ENCODE peak calls at places on chromosome 12, in four cellular contexts. I is GM12878, R is NT2/D1, K is HepG2. O is an unnamed sample.
A peak's percentile ranks its signal among the peaks of the same experiment; 100 is the strongest.

GRCh38 chr12:19643635-19644034 is 204.3 kb downstream of the AEBP2 start:
- DNase-seq in K (peak; percentile 5), R (peak; percentile 95), I (no peak), O (peak; percentile 23)

GRCh38 chr12:18723752-18724151 is 14.1 kb downstream of the PLCZ1 start:
- DNase-seq in K (no peak), R (no peak), I (no peak), O (no peak)

GRCh38 chr12:11823043-11823442 is 173.6 kb downstream of the ETV6 start:
- DNase-seq in K (no peak), I (no peak), R (no peak), O (no peak)

GRCh38 chr12:99736760-99737159 is 89.2 kb downstream of the GARIN6 start:
- DNase-seq in K (no peak), I (no peak), R (no peak), O (no peak)

GRCh38 chr12:6998708-6999451 is 19.4 kb downstream of the LPCAT3 start:
- DNase-seq in I (no peak), R (no peak), K (peak; percentile 22), O (no peak)

GRCh38 chr12:104090685-104091084 is 26.4 kb downstream of the HCFC2 start:
- DNase-seq in R (no peak), I (no peak), K (no peak), O (no peak)

GRCh38 chr12:52403561-52403960 is 2.6 kb downstream of the KRT82 start:
- DNase-seq in K (no peak), I (no peak), R (no peak), O (no peak)

GRCh38 chr12:10667581-10667980 is 6.3 kb downstream of the STYK1 start:
- DNase-seq in R (no peak), I (no peak), K (no peak), O (no peak)

GRCh38 chr12:51076235-51076930 is 7.0 kb downstream of the CSRNP2 start:
- DNase-seq in K (no peak), R (no peak), I (no peak), O (no peak)

GRCh38 chr12:50992814-50993213 is 33.4 kb downstream of the SLC11A2 start:
- DNase-seq in I (no peak), K (no peak), R (no peak), O (no peak)

GRCh38 chr12:6927379-6927991 is at the start of gene ATN1:
- DNase-seq in R (peak; percentile 95), K (no peak), I (no peak), O (peak; percentile 54)

GRCh38 chr12:128026696-128027574 is 240.0 kb upstream of the TMEM132C start:
- DNase-seq in I (no peak), R (no peak), K (no peak), O (no peak)

GRCh38 chr12:74885775-74886174 is 323.9 kb downstream of the KCNC2 start:
- DNase-seq in K (no peak), I (no peak), R (no peak), O (no peak)

GRCh38 chr12:57236224-57236924 is 6.9 kb downstream of the SHMT2 start:
- DNase-seq in K (no peak), R (no peak), I (no peak), O (no peak)

GRCh38 chr12:128606040-128606439 is 217.7 kb downstream of the SLC15A4 start:
- DNase-seq in R (peak; percentile 59), I (no peak), K (no peak), O (no peak)

GRCh38 chr12:8664228-8664963 is 1.8 kb upstream of the MFAP5 start:
- DNase-seq in I (no peak), R (no peak), K (no peak), O (no peak)

GRCh38 chr12:106126441-106127288 is 12.1 kb downstream of the NUAK1 start:
- DNase-seq in K (peak; percentile 37), R (no peak), I (no peak), O (no peak)

GRCh38 chr12:82687020-82687951 is 580 bp downstream of the TMTC2 start:
- DNase-seq in K (no peak), I (no peak), R (peak; percentile 50), O (peak; percentile 31)

GRCh38 chr12:56634242-56634836 is 4.2 kb upstream of the BAZ2A start:
- DNase-seq in R (no peak), I (no peak), K (peak; percentile 70), O (peak; percentile 31)

GRCh38 chr12:11500222-11500860 is 105.0 kb upstream of the PRB2 start:
- DNase-seq in I (no peak), R (peak; percentile 98), K (peak; percentile 19), O (peak; percentile 77)

GRCh38 chr12:91181053-91181452 is 1.6 kb downstream of the DCN start:
- DNase-seq in I (no peak), K (no peak), R (no peak), O (no peak)

GRCh38 chr12:63764481-63764880 is 15.2 kb upstream of the RXYLT1 start:
- DNase-seq in I (no peak), K (no peak), R (no peak), O (no peak)

GRCh38 chr12:117208811-117209455 is 18.7 kb upstream of the FBXO21 start:
- DNase-seq in R (no peak), K (no peak), I (no peak), O (no peak)

GRCh38 chr12:131896811-131897270 is 2.4 kb downstream of the ULK1 start:
- DNase-seq in I (no peak), R (no peak), K (no peak), O (no peak)

GRCh38 chr12:93616584-93617101 is 44.2 kb downstream of the SOCS2 start:
- DNase-seq in I (no peak), R (peak; percentile 96), K (no peak), O (no peak)

GRCh38 chr12:3097186-3097804 is 20.1 kb downstream of the TSPAN9 start:
- DNase-seq in I (no peak), R (no peak), K (peak; percentile 69), O (no peak)

GRCh38 chr12:85711735-85712390 is 124.3 kb downstream of the RASSF9 start:
- DNase-seq in I (no peak), R (no peak), K (no peak), O (no peak)

GRCh38 chr12:98893601-98894411 is 248.7 kb downstream of the APAF1 start:
- DNase-seq in I (no peak), K (no peak), R (no peak), O (no peak)

GRCh38 chr12:41907550-41907949 is 237.1 kb downstream of the GXYLT1 start:
- DNase-seq in R (no peak), I (no peak), K (no peak), O (no peak)

GRCh38 chr12:11797317-11797913 is 147.9 kb downstream of the ETV6 start:
- DNase-seq in K (peak; percentile 28), I (no peak), R (no peak), O (no peak)

GRCh38 chr12:89379839-89380467 is 27.7 kb upstream of the DUSP6 start:
- DNase-seq in I (no peak), R (no peak), K (no peak), O (no peak)

GRCh38 chr12:41505001-41505400 is 316.9 kb downstream of the PDZRN4 start:
- DNase-seq in K (no peak), I (no peak), R (no peak), O (no peak)

GRCh38 chr12:78959556-78959955 is 95.0 kb downstream of the SYT1 start:
- DNase-seq in R (no peak), K (no peak), I (no peak), O (no peak)

GRCh38 chr12:28099862-28100261 is 90.4 kb upstream of the CCDC91 start:
- DNase-seq in R (no peak), I (no peak), K (no peak), O (no peak)

GRCh38 chr12:28096649-28097048 is 93.6 kb upstream of the CCDC91 start:
- DNase-seq in K (no peak), R (no peak), I (no peak), O (no peak)

GRCh38 chr12:28100717-28101116 is 89.5 kb upstream of the CCDC91 start:
- DNase-seq in K (no peak), R (no peak), I (no peak), O (no peak)

GRCh38 chr12:28092396-28092795 is 97.9 kb upstream of the CCDC91 start:
- DNase-seq in I (no peak), K (no peak), R (no peak), O (no peak)

DNA sequence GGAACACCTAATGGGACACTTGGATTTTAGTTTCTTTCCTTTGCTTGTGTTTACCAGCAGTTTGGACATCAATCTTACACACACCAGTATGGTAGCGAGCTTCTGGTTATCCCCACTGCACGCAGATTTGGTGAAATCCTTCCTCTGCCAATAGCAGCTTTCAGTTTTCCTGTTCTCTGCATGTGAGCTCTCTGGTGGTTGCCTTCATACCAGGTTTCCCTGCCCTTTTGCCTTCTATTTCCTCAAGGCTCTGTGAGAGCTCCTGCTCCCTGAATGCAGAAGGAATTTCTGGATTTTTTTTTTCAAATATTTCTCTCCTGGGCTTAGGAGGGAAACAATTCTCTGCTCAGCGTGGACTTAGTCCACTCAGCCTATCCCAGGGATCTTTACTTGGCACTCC is 93.0 kb upstream of the CCDC91 start:
- DNase-seq in K (no peak), R (no peak), I (no peak), O (no peak)
- TF ChIP-seq SUZ12 in K (no peak), R (no peak), I (no peak), O (no peak)

GRCh38 chr12:96354844-96355534 is 45.2 kb downstream of the CDK17 start:
- DNase-seq in R (no peak), I (no peak), K (no peak), O (no peak)

GRCh38 chr12:96356831-96357230 is 43.4 kb downstream of the CDK17 start:
- DNase-seq in I (no peak), R (no peak), K (no peak), O (no peak)

GRCh38 chr12:96361074-96361473 is 39.2 kb downstream of the CDK17 start:
- DNase-seq in K (no peak), I (no peak), R (no peak), O (no peak)

GRCh38 chr12:96360550-96360949 is 39.7 kb downstream of the CDK17 start:
- DNase-seq in R (no peak), K (no peak), I (no peak), O (no peak)

DNA sequence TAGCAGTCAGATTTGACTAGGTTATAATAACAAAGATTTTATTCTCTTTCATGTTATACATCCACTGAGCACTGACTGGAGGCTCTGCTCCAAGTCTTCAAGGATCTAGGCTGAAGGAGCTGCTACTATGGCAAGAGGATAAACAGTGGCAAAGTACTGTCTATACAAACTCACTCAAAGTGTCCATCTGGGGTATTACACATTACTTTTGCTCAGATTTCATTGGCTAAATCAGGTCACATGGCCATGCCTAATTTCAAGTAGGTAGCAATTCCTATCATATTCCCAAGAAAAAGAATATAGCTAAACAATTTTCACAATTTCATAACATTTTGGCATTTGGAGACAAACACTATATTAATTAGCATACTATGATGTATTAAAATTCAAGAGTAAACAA is 40.9 kb downstream of the CDK17 start:
- DNase-seq in K (no peak), I (no peak), R (no peak), O (peak; percentile 19)
- TF ChIP-seq SUZ12 in K (no peak), I (no peak), R (no peak), O (no peak)

GRCh38 chr12:115257791-115258190 is 573.8 kb upstream of the TBX3 start:
- DNase-seq in R (no peak), K (no peak), I (no peak), O (no peak)
- TF ChIP-seq SUZ12 in R (no peak), K (no peak), I (no peak), O (no peak)

GRCh38 chr12:66268562-66268961 is 33.7 kb upstream of the HELB start:
- DNase-seq in I (peak; percentile 7), R (no peak), K (no peak), O (no peak)

DNA sequence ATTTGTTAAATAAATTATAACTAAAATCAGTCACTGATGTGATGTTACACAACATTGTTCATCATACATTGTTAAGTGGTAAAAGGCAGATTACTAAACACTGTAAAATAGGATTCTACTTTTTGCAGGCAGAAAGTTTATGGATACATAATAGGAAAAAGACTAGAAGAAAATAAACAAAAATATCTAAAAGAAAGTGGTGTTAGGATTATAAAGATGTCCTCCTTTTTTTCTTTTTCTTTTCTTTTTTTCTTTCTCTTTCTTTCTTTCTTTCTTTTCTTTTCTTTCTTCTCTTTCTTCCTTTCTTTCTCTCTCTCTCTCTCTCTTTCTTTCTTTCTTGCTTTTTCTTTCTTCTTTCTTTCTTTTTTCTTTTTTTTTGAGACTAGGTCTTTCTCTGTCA is 39.6 kb upstream of the HELB start:
- DNase-seq in K (no peak), I (no peak), R (no peak), O (no peak)
- TF ChIP-seq SUZ12 in K (no peak), I (no peak), R (no peak), O (no peak)

O was measured in HEK293T.